ENCODE peak calls at places on chromosome 1, in seven cellular contexts. P is cardiac fibroblast, B is adipocyte, U is mesenchymal stem cell, Q is heart right ventricle, A is astrocyte of the spinal cord, T is Peyer's patch. J is an unnamed sample.

GRCh38 chr1:40389234-40389815 is 15.8 kb downstream of the SMAP2 start:
- DNase-seq in P (no peak), B (no peak), U (no peak), Q (no peak), A (no peak), T (peak; percentile 48), J (no peak)

GRCh38 chr1:54274881-54275280 is 74.9 kb downstream of the MRPL37 start:
- DNase-seq in P (no peak), B (no peak), U (no peak), Q (no peak), A (no peak), T (no peak), J (no peak)

GRCh38 chr1:174659823-174660222 is 212.1 kb downstream of the GPR52 start:
- DNase-seq in P (peak; percentile 69), B (peak; percentile 30), U (no peak), Q (no peak), A (peak; percentile 75), T (no peak), J (peak; percentile 67)

GRCh38 chr1:228317891-228318810 is 88.5 kb downstream of the TRIM11 start:
- DNase-seq in P (no peak), B (no peak), U (no peak), Q (peak; percentile 6), A (no peak), T (peak; percentile 35), J (no peak)

GRCh38 chr1:154971341-154971998 is 923 bp upstream of the SHC1 start:
- DNase-seq in P (no peak), B (peak; percentile 57), U (no peak), Q (no peak), A (no peak), T (peak; percentile 78), J (peak; percentile 61)

GRCh38 chr1:231039161-231040018 is 664 bp downstream of the FAM89A start:
- DNase-seq in P (peak; percentile 15), B (peak; percentile 78), U (peak; percentile 79), Q (peak; percentile 44), A (peak; percentile 30), T (peak; percentile 51), J (peak; percentile 54)

GRCh38 chr1:15966081-15966955 is 9.6 kb downstream of the ZBTB17 start:
- DNase-seq in P (peak; percentile 84), B (peak; percentile 68), U (peak; percentile 67), Q (no peak), A (no peak), T (peak; percentile 83), J (peak; percentile 55)

GRCh38 chr1:198672124-198672523 is 33.3 kb downstream of the PTPRC start:
- DNase-seq in P (peak; percentile 75), B (peak; percentile 51), U (peak; percentile 30), Q (no peak), A (no peak), T (no peak), J (peak; percentile 61)

GRCh38 chr1:33634806-33635205 is 162.4 kb downstream of the ZSCAN20 start:
- DNase-seq in P (peak; percentile 33), B (peak; percentile 36), U (no peak), Q (no peak), A (peak; percentile 7), T (peak; percentile 53), J (peak; percentile 41)

GRCh38 chr1:5983361-5984103 is 8.7 kb downstream of the NPHP4 start:
- DNase-seq in P (peak; percentile 79), B (peak; percentile 35), U (peak; percentile 84), Q (no peak), A (peak; percentile 69), T (no peak), J (peak; percentile 78)

GRCh38 chr1:160541622-160542302 is 18.7 kb upstream of the SLAMF6 start:
- DNase-seq in P (no peak), B (no peak), U (peak; percentile 17), Q (no peak), A (no peak), T (no peak), J (peak; percentile 41)

GRCh38 chr1:1598051-1598719 is 1.8 kb downstream of the FNDC10 start:
- DNase-seq in P (no peak), B (no peak), U (no peak), Q (no peak), A (no peak), T (no peak), J (no peak)

GRCh38 chr1:174794861-174795260 is 204.9 kb upstream of the CACYBP start:
- DNase-seq in P (no peak), B (no peak), U (no peak), Q (no peak), A (no peak), T (no peak), J (no peak)

GRCh38 chr1:10891081-10891480 is 94.6 kb upstream of the CASZ1 start:
- DNase-seq in P (no peak), B (no peak), U (no peak), Q (no peak), A (no peak), T (no peak), J (no peak)

GRCh38 chr1:20308569-20308968 is 17.9 kb downstream of the VWA5B1 start:
- DNase-seq in P (no peak), B (no peak), U (no peak), Q (peak; percentile 73), A (no peak), T (no peak), J (no peak)

DNA sequence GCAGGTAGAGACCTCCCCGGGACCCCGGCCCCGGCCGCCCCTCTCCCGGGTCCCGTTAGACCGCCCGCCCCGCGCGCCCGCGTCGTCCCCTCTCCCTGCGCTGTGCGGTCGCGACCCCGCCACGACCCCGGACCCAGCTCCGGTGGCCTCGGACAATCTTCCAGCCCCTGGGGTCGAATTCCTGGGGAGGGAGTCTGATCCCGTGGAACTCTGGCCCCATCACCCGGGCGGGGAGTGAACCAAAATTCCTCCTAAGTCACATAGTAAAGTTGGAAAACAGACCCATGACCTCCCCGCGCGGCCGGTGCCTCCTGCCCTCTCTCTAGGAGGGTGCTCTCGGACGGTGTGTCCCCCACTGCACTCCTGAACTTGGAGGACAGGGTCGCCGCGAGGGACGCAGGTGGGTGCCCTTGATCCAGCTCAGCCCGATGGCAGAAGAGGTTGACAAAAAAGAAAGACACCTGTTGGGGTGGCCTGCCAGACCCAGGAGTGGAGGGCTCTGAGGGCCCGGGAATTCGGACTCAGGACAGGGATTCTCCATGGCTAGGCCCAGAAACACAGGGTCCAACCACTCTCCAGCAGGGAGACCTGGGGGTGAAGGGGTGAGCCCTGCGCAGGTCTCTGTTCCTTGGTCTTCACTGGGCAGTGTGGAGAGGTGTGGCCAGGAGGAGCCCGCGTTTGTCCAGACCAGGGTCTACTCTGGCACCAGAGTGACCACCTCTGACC is 451 bp downstream of the ADAMTSL4 start:
- DNase-seq in P (no peak), B (peak; percentile 48), U (peak; percentile 45), Q (no peak), A (no peak), T (peak; percentile 54), J (no peak)
- H3K4me3 ChIP-seq in P (peak overlapping the region; percentile 50), B (peak overlapping the region; percentile 88), U (peak overlapping the region; percentile 56), Q (peak overlapping the region; percentile 68), A (peak overlapping the region; percentile 35), T (peak overlapping the region; percentile 57), J (peak overlapping the region; percentile 60)

GRCh38 chr1:86714561-86715244 is 10.3 kb downstream of the SH3GLB1 start:
- DNase-seq in P (no peak), B (no peak), U (no peak), Q (no peak), A (no peak), T (no peak), J (no peak)
- H3K4me3 ChIP-seq in P (no peak overlapping the region), B (peak overlapping the region; percentile 63), U (no peak overlapping the region), Q (no peak overlapping the region), A (no peak overlapping the region), T (no peak overlapping the region), J (no peak overlapping the region)

GRCh38 chr1:41847733-41848132 is 71.0 kb downstream of the HIVEP3 start:
- DNase-seq in P (no peak), B (no peak), U (no peak), Q (peak; percentile 22), A (no peak), T (no peak), J (no peak)
- H3K4me3 ChIP-seq in P (no peak overlapping the region), B (no peak overlapping the region), U (no peak overlapping the region), Q (no peak overlapping the region), A (no peak overlapping the region), T (no peak overlapping the region), J (no peak overlapping the region)

GRCh38 chr1:46130144-46130543 is 2.3 kb downstream of the PIK3R3 start:
- DNase-seq in P (no peak), B (peak; percentile 54), U (peak; percentile 15), Q (no peak), A (peak; percentile 16), T (no peak), J (no peak)
- H3K4me3 ChIP-seq in P (no peak overlapping the region), B (peak overlapping the region; percentile 96), U (no peak overlapping the region), Q (peak overlapping the region; percentile 80), A (peak overlapping the region; percentile 90), T (no peak overlapping the region), J (peak overlapping the region; percentile 74)

DNA sequence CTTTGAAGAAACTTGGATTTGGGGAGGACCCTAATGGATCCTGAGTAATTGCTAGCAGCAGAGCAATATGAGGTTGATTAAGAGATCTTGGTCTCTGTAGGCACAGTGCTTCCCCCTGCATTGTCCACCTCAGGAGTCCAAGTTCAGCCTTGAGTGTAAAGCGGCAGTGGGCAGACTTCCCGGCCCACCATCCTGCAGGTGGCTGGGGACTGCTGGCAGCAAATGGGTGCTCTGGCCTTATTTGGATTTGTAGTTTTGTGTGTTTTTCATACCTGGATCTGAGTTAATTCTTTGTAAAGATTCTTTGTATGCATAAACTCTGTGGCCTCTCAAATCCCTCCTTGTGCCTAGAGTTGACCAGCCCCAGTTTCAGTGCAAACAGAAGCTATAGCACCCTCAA is 7.6 kb downstream of the BARHL2 start:
- DNase-seq in P (no peak), B (no peak), U (no peak), Q (no peak), A (no peak), T (no peak), J (no peak)
- H3K4me3 ChIP-seq in P (no peak overlapping the region), B (no peak overlapping the region), U (no peak overlapping the region), Q (no peak overlapping the region), A (no peak overlapping the region), T (no peak overlapping the region), J (no peak overlapping the region)